ENCODE peak calls at places on chromosomes 16 and 17, in seven cellular contexts. P, N, Z, K, S, C and U are unnamed samples.

GRCh38 chr17:73838815-73839214 is 194.6 kb upstream of the SDK2 start:
- DNase-seq in N (no peak), C (no peak), P (no peak), Z (no peak), K (no peak), S (no peak), U (no peak)

GRCh38 chr16:81730090-81731051 is 48.7 kb upstream of the PLCG2 start:
- DNase-seq in N (peak; percentile 99), Z (no peak), K (peak; percentile 89), P (peak; percentile 100), S (peak; percentile 21), C (peak; percentile 90), U (peak; percentile 54)

GRCh38 chr17:73550561-73550960 is 93.7 kb downstream of the SDK2 start:
- DNase-seq in C (no peak), K (no peak), S (no peak), P (peak; percentile 73), Z (no peak), N (no peak), U (no peak)

GRCh38 chr16:67544329-67544841 is 15.8 kb downstream of the RIPOR1 start:
- DNase-seq in C (no peak), Z (no peak), P (no peak), N (no peak), S (no peak), K (no peak), U (no peak)

GRCh38 chr16:72285728-72286127 is 113.8 kb upstream of the PMFBP1 start:
- DNase-seq in S (no peak), K (peak; percentile 71), Z (no peak), N (no peak), C (no peak), P (no peak), U (no peak)

GRCh38 chr17:16027708-16028584 is 28.3 kb downstream of the TTC19 start:
- DNase-seq in K (peak; percentile 92), S (no peak), N (no peak), Z (no peak), P (no peak), C (no peak), U (peak; percentile 76)

GRCh38 chr17:49696233-49696761 is 11.5 kb downstream of the SLC35B1 start:
- DNase-seq in K (no peak), S (no peak), C (no peak), Z (no peak), P (no peak), N (no peak), U (no peak)

GRCh38 chr16:1929105-1929504 is 10.9 kb upstream of the HS3ST6 start:
- DNase-seq in K (no peak), Z (no peak), N (peak; percentile 55), S (no peak), P (peak; percentile 71), C (no peak), U (no peak)

DNA sequence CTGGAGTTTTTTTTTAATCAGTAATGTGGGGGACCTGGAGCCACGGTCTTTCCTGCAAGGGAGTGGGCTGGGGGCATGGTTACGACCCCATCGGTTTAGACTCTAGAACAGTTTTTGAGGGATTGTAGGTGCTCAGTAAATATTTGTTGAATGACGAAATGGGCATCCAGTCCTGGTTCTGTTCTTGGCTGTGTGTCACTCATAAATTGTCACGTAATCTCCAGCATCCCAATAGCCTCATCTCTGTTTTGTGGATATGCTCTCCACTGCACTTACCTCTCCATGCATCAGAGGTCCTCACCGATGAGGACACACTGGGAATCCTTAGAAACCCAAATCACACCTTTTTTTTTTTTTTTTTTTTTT is 497 bp upstream of the SLC38A7 start:
- DNase-seq in P (no peak), S (no peak), Z (no peak), C (no peak), K (no peak), N (no peak), U (no peak)
- H3K4me3 ChIP-seq in P (peak overlapping the region; percentile 86), S (peak overlapping the region; percentile 85), Z (no peak overlapping the region), C (peak overlapping the region; percentile 95), K (no peak overlapping the region), N (peak overlapping the region; percentile 96), U (peak overlapping the region; percentile 91)

GRCh38 chr17:28093999-28094716 is 51.7 kb downstream of the NLK start:
- DNase-seq in K (no peak), S (no peak), N (no peak), P (no peak), C (no peak), Z (no peak), U (no peak)
- TF ChIP-seq CTCF in K (no peak), S (no peak), N (no peak), P (no peak), C (no peak), Z (no peak), U (no peak)

DNA sequence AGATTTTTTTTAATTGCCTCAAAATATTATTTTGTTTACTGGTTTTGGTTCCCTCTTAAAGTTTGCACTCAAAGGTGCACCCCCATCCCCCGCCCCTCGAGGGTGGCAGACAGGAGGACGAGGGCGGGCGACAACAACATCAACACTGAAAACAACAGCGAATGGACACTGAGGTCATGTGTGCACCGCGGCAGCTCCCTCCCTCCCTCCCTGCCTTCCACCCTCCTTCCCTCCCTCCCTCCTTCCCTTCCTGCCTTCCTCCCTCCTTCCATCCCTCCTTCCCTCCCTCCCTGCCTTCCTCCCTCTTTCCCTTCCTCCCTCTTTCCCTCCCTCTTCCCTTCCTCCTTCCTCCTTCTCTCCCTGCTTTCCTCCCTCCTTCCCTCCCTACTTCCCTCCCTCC is 1.5 kb upstream of the OSGIN1 start:
- DNase-seq in S (no peak), N (no peak), Z (no peak), K (no peak), C (no peak), P (no peak), U (no peak)
- H3K4me3 ChIP-seq in S (no peak overlapping the region), N (no peak overlapping the region), Z (no peak overlapping the region), K (no peak overlapping the region), C (no peak overlapping the region), P (no peak overlapping the region), U (no peak overlapping the region)

GRCh38 chr17:82416771-82417170 is 1.4 kb upstream of the HEXD start:
- DNase-seq in S (no peak), Z (no peak), N (no peak), C (no peak), P (no peak), K (no peak), U (no peak)
- TF ChIP-seq CTCF in S (no peak), Z (no peak), N (no peak), C (no peak), P (peak; percentile 55), K (peak; percentile 29), U (no peak)

GRCh38 chr16:3112058-3112880 is at the start of gene ZNF205:
- DNase-seq in N (peak; percentile 93), S (no peak), Z (no peak), K (peak; percentile 75), P (peak; percentile 95), C (peak; percentile 82), U (peak; percentile 36)

GRCh38 chr16:3112881-3113574 is 642 bp downstream of the ZNF205 start:
- DNase-seq in C (no peak), K (peak; percentile 42), S (no peak), P (no peak), N (no peak), Z (no peak), U (no peak)

GRCh38 chr16:3115561-3115960 is 3.2 kb downstream of the ZNF205 start:
- DNase-seq in K (no peak), Z (no peak), S (no peak), C (no peak), P (peak; percentile 81), N (peak; percentile 56), U (no peak)

GRCh38 chr16:3115011-3115410 is 2.6 kb downstream of the ZNF205 start:
- DNase-seq in P (peak; percentile 47), N (no peak), Z (no peak), S (no peak), K (no peak), C (no peak), U (no peak)

DNA sequence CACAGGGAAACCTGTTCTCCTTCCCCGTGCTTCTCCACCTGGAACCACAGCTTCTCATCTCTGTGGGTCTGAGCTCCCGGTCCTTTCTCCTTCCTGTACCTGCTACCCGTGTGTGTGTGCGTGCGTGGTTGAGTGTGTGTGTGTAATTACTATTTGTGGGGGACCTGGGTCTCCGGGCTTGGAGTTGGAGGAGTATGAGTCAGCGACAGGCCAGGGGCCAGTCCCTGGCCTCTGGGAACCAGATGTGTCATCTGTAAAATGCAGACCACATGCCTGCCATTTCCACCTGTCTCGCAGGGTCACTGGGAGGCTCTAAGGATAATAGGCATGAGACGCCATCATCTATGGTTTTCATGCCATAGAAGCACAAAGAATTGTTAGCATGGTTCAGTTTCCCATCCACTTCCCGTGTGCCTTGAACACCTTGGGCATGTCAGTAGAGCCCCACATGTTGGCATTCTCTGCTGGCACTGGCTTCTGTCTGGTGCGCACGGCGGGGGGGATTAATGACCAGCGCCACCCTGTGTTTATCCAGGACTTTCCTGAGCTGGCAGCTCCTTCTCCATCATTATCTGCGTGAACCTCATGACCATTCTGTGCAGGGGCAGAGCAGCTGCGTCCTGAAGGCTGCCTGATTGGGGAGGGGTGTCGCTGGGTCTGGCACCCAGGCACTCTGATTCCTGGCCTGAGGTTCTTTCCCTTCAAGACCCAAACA is 1.5 kb downstream of the ZNF205 start:
- DNase-seq in P (no peak), Z (no peak), C (no peak), N (no peak), S (no peak), K (no peak), U (no peak)
- H3K4me3 ChIP-seq in P (peak overlapping the region; percentile 95), Z (no peak overlapping the region), C (peak overlapping the region; percentile 82), N (peak overlapping the region; percentile 99), S (peak overlapping the region; percentile 74), K (peak overlapping the region; percentile 80), U (peak overlapping the region; percentile 79)

GRCh38 chr17:42574463-42574862 is 3.1 kb downstream of the PSMC3IP start:
- DNase-seq in S (no peak), P (no peak), K (no peak), N (no peak), C (no peak), Z (no peak), U (no peak)

GRCh38 chr17:42579794-42580551 is 2.4 kb upstream of the PSMC3IP start:
- DNase-seq in S (no peak), C (no peak), N (no peak), K (no peak), P (no peak), Z (no peak), U (no peak)

GRCh38 chr17:42577140-42577531 is 393 bp downstream of the PSMC3IP start:
- DNase-seq in N (peak; percentile 44), S (no peak), P (no peak), C (no peak), Z (no peak), K (no peak), U (no peak)

GRCh38 chr17:42578282-42578869 is 847 bp upstream of the PSMC3IP start:
- DNase-seq in C (peak; percentile 52), N (peak; percentile 96), S (no peak), P (peak; percentile 98), K (peak; percentile 82), Z (no peak), U (peak; percentile 57)

DNA sequence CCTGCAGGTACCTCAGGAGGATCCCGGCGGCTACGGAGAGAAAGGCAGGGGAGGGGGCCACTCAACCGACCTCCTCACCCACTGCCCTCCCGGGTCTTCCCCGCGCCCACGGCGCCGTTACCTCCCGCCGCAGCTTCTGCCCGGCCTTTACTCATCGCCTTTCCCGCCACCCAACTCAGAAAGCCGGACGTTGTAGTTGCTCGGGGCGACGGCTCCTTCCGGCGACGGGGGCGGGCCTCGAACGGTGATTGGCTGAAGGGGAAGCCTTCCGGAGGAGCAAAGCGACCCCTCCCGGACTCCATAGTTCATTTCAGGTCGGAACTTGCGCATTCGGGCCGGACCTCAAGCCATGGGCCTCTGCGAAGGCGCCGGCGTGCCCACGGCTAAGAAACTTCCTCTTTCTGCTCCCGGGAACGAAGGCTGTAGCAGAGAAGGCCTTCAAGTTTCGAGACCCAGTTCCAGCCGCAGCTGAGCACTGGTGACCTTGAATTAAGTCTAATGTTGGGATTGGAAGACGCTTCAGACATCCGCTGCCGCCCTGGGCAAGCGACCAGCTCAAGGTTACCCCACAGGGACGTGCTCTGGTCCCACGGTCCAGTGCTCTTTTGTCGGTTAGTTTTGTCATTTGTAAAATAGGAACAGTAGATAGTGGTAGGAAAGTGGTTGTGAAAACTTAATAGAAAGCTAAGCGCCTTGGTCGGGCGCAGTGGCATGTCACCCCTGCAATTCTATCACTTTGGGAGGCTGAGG is at the start of gene PSMC3IP:
- DNase-seq in N (peak; percentile 99), C (peak; percentile 96), Z (peak; percentile 91), K (peak; percentile 96), S (peak; percentile 83), P (peak; percentile 100), U (peak; percentile 81)
- TF ChIP-seq CTCF in N (peak; percentile 16), C (peak; percentile 39), Z (peak; percentile 3), K (peak; percentile 46), S (peak; percentile 31), P (peak; percentile 59), U (peak; percentile 46)